ENCODE peak calls at places on chromosome 1, in five cellular contexts. P, Y, E, D and M are unnamed samples.

GRCh38 chr1:186420311-186420710 is 40.6 kb downstream of the PDC start:
- DNase-seq in P (no peak), Y (no peak), E (no peak), D (no peak), M (no peak)

GRCh38 chr1:12201343-12202189 is 28.3 kb upstream of the VPS13D start:
- DNase-seq in P (peak), Y (no peak), E (no peak), D (no peak), M (no peak)

GRCh38 chr1:179337942-179338560 is 27.7 kb upstream of the AXDND1 start:
- DNase-seq in P (no peak), Y (no peak), E (no peak), D (no peak), M (no peak)

GRCh38 chr1:91020967-91021685 is 709 bp downstream of the ZNF644 start:
- DNase-seq in P (peak), Y (peak), E (peak), D (peak), M (peak)

GRCh38 chr1:236951672-236952071 is 52.6 kb downstream of the MT1HL1 start:
- DNase-seq in P (no peak), Y (no peak), E (no peak), D (no peak), M (peak)

GRCh38 chr1:51875291-51875772 is 3.2 kb downstream of the NRDC start:
- DNase-seq in P (no peak), Y (no peak), E (no peak), D (no peak), M (no peak)

GRCh38 chr1:55775007-55775406 is 559.8 kb upstream of the USP24 start:
- DNase-seq in P (no peak), Y (no peak), E (no peak), D (no peak), M (no peak)

GRCh38 chr1:29120955-29121485 is 2.7 kb downstream of the TMEM200B start:
- DNase-seq in P (peak), Y (no peak), E (no peak), D (peak), M (peak)

GRCh38 chr1:246647113-246647512 is 77.1 kb upstream of the SCCPDH start:
- DNase-seq in P (no peak), Y (no peak), E (peak), D (peak), M (peak)

GRCh38 chr1:17636612-17637011 is 97.1 kb downstream of the ARHGEF10L start:
- DNase-seq in P (no peak), Y (no peak), E (no peak), D (no peak), M (no peak)

GRCh38 chr1:23736437-23737134 is 6.7 kb upstream of the ELOA start:
- DNase-seq in P (no peak), Y (no peak), E (no peak), D (no peak), M (no peak)